ENCODE peak calls at places on chromosomes 2 and 18, in nine cellular contexts. H, D, E, F, Y, M, X, O and Z are unnamed samples.

GRCh38 chr18:71398530-71398929 is 1109.7 kb downstream of the SOCS6 start:
- DNase-seq in H (no peak), D (peak), E (no peak), F (no peak), Y (no peak), M (peak), X (peak), O (peak), Z (peak)

GRCh38 chr2:69390474-69390873 is 3.4 kb upstream of the GFPT1 start:
- DNase-seq in H (no peak), D (no peak), E (no peak), F (no peak), Y (no peak), M (no peak), X (no peak), O (no peak), Z (no peak)

GRCh38 chr2:39121523-39122063 is 742 bp upstream of the SOS1 start:
- DNase-seq in H (peak), D (peak), E (no peak), F (no peak), Y (no peak), M (no peak), X (no peak), O (no peak), Z (peak)

GRCh38 chr2:229489016-229489415 is 217.9 kb upstream of the PID1 start:
- DNase-seq in H (peak), D (peak), E (no peak), F (no peak), Y (no peak), M (no peak), X (peak), O (no peak), Z (no peak)

GRCh38 chr2:239441724-239442123 is 40.9 kb upstream of the HDAC4 start:
- DNase-seq in H (no peak), D (no peak), E (no peak), F (no peak), Y (no peak), M (no peak), X (no peak), O (no peak), Z (no peak)

GRCh38 chr2:166138667-166139066 is 10.8 kb upstream of the SCN1A start:
- DNase-seq in H (no peak), D (no peak), E (no peak), F (no peak), Y (no peak), M (no peak), X (no peak), O (no peak), Z (no peak)

GRCh38 chr2:163341426-163341825 is 394.4 kb downstream of the FIGN start:
- DNase-seq in H (peak), D (peak), E (no peak), F (no peak), Y (no peak), M (no peak), X (peak), O (no peak), Z (no peak)

GRCh38 chr2:96089356-96090180 is 26.8 kb downstream of the ADRA2B start:
- DNase-seq in H (no peak), D (no peak), E (peak), F (peak), Y (no peak), M (no peak), X (no peak), O (no peak), Z (no peak)

GRCh38 chr2:8800218-8800617 is 37.2 kb downstream of the KIDINS220 start:
- DNase-seq in H (no peak), D (no peak), E (no peak), F (no peak), Y (no peak), M (no peak), X (no peak), O (no peak), Z (no peak)